ENCODE peak calls at places on chromosomes 7 and 10, in five cellular contexts. One of them, this sample, is unnamed.

GRCh38 chr10:6269953-6270867 is 67.5 kb downstream of the PFKFB3 start:
- DNase-seq in dorsolateral prefrontal cortex: no peak
- DNase-seq in fibroblast of lung: peak
- DNase-seq in neural progenitor cell: no peak
- DNase-seq in heart right ventricle: no peak
- DNase-seq in this sample: peak

GRCh38 chr7:114759347-114760062 is 162.4 kb upstream of the MDFIC start:
- DNase-seq in heart right ventricle: no peak
- DNase-seq in neural progenitor cell: peak
- DNase-seq in fibroblast of lung: peak
- DNase-seq in dorsolateral prefrontal cortex: no peak
- DNase-seq in this sample: peak

GRCh38 chr7:28180364-28181147 is at the start of gene JAZF1:
- DNase-seq in dorsolateral prefrontal cortex: peak
- DNase-seq in heart right ventricle: peak
- DNase-seq in fibroblast of lung: peak
- DNase-seq in neural progenitor cell: peak
- DNase-seq in this sample: peak

GRCh38 chr7:139692723-139693122 is 85.1 kb downstream of the HIPK2 start:
- DNase-seq in neural progenitor cell: peak
- DNase-seq in dorsolateral prefrontal cortex: no peak
- DNase-seq in heart right ventricle: no peak
- DNase-seq in fibroblast of lung: no peak
- DNase-seq in this sample: no peak

GRCh38 chr10:95841711-95842498 is 65.9 kb upstream of the CC2D2B start:
- DNase-seq in fibroblast of lung: peak
- DNase-seq in heart right ventricle: peak
- DNase-seq in neural progenitor cell: peak
- DNase-seq in dorsolateral prefrontal cortex: no peak
- DNase-seq in this sample: peak

GRCh38 chr7:12619461-12620069 is 49.0 kb downstream of the SCIN start:
- DNase-seq in dorsolateral prefrontal cortex: no peak
- DNase-seq in fibroblast of lung: no peak
- DNase-seq in neural progenitor cell: no peak
- DNase-seq in heart right ventricle: no peak
- DNase-seq in this sample: no peak

GRCh38 chr10:28661035-28661434 is 16.3 kb upstream of the BAMBI start:
- DNase-seq in dorsolateral prefrontal cortex: no peak
- DNase-seq in fibroblast of lung: peak
- DNase-seq in neural progenitor cell: no peak
- DNase-seq in heart right ventricle: no peak
- DNase-seq in this sample: peak

GRCh38 chr10:99427566-99428150 is 2.8 kb downstream of the GOT1 start:
- DNase-seq in dorsolateral prefrontal cortex: no peak
- DNase-seq in neural progenitor cell: no peak
- DNase-seq in fibroblast of lung: no peak
- DNase-seq in heart right ventricle: no peak
- DNase-seq in this sample: no peak

GRCh38 chr10:13788701-13789447 is 202.1 kb downstream of the PRPF18 start:
- DNase-seq in neural progenitor cell: no peak
- DNase-seq in heart right ventricle: peak
- DNase-seq in dorsolateral prefrontal cortex: peak
- DNase-seq in fibroblast of lung: peak
- DNase-seq in this sample: peak

GRCh38 chr10:86969421-86970041 is 1.2 kb downstream of the ADIRF start:
- DNase-seq in fibroblast of lung: no peak
- DNase-seq in heart right ventricle: no peak
- DNase-seq in neural progenitor cell: no peak
- DNase-seq in dorsolateral prefrontal cortex: no peak
- DNase-seq in this sample: peak

GRCh38 chr7:138468244-138469123 is 8.4 kb downstream of the TRIM24 start:
- DNase-seq in heart right ventricle: peak
- DNase-seq in fibroblast of lung: no peak
- DNase-seq in dorsolateral prefrontal cortex: peak
- DNase-seq in neural progenitor cell: no peak
- DNase-seq in this sample: no peak

GRCh38 chr7:13489386-13489785 is 500.1 kb downstream of the ETV1 start:
- DNase-seq in dorsolateral prefrontal cortex: no peak
- DNase-seq in neural progenitor cell: no peak
- DNase-seq in heart right ventricle: no peak
- DNase-seq in fibroblast of lung: no peak
- DNase-seq in this sample: no peak

GRCh38 chr10:11164806-11165590 is 147.3 kb downstream of the CELF2 start:
- DNase-seq in fibroblast of lung: peak
- DNase-seq in heart right ventricle: peak
- DNase-seq in dorsolateral prefrontal cortex: peak
- DNase-seq in neural progenitor cell: peak
- DNase-seq in this sample: peak

GRCh38 chr10:43420369-43421200 is 11.6 kb upstream of the HNRNPF start:
- DNase-seq in heart right ventricle: peak
- DNase-seq in neural progenitor cell: peak
- DNase-seq in dorsolateral prefrontal cortex: peak
- DNase-seq in fibroblast of lung: peak
- DNase-seq in this sample: peak

GRCh38 chr7:7424151-7424873 is 111.4 kb downstream of the COL28A1 start:
- DNase-seq in dorsolateral prefrontal cortex: peak
- DNase-seq in heart right ventricle: peak
- DNase-seq in neural progenitor cell: peak
- DNase-seq in fibroblast of lung: peak
- DNase-seq in this sample: peak

GRCh38 chr7:51234609-51235308 is 81.8 kb downstream of the COBL start:
- DNase-seq in fibroblast of lung: no peak
- DNase-seq in neural progenitor cell: no peak
- DNase-seq in heart right ventricle: no peak
- DNase-seq in dorsolateral prefrontal cortex: no peak
- DNase-seq in this sample: no peak

GRCh38 chr10:30534465-30535144 is 94.9 kb downstream of the LYZL2 start:
- DNase-seq in fibroblast of lung: peak
- DNase-seq in heart right ventricle: peak
- DNase-seq in dorsolateral prefrontal cortex: peak
- DNase-seq in neural progenitor cell: peak
- DNase-seq in this sample: peak

GRCh38 chr10:86364551-86365345 is 1.8 kb downstream of the GRID1 start:
- DNase-seq in fibroblast of lung: peak
- DNase-seq in heart right ventricle: no peak
- DNase-seq in neural progenitor cell: peak
- DNase-seq in dorsolateral prefrontal cortex: no peak
- DNase-seq in this sample: no peak

GRCh38 chr7:111877931-111878330 is 315.6 kb upstream of the IMMP2L start:
- DNase-seq in heart right ventricle: no peak
- DNase-seq in neural progenitor cell: no peak
- DNase-seq in fibroblast of lung: no peak
- DNase-seq in dorsolateral prefrontal cortex: no peak
- DNase-seq in this sample: no peak

DNA sequence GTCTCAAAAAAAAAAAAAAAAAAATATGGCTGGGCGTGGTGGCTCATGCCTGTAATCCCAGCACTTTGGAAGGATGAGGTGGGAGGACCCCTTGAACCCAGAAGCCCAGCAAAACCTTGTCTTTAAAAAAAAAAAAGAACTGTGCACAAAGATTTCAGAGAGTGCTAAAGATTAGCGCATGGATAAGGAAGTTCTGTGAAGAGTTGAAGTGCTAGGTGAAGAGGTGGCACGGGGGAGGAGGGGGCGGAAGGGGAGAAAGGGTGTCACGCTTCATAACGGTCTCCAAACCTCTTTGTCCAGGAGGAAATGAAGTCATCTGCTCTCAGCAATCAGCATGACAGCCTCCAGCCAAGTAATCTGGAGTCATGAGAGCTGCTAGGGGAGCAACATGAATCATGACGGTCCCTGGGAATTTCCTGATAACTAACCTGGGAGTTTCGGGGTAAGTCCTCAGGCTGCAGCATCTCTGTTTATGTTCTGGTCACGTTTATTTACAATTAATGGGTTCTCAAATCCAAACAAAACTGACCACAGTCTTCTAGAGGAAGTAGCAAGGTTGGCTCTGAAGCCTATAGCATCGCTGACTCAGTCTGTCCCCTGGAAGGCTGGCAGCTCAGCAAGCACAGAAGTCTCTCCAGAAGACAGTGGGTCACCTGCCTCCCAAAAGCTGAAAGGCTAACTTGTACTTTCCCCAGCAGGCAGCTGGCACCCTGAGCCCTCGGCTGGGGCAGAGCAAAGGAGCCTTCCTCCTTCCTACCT is 1.9 kb upstream of the PLAU start:
- DNase-seq in fibroblast of lung: peak
- DNase-seq in dorsolateral prefrontal cortex: no peak
- DNase-seq in neural progenitor cell: no peak
- DNase-seq in heart right ventricle: peak
- DNase-seq in this sample: peak
- H3K4me3 ChIP-seq in fibroblast of lung: no peak
- H3K4me3 ChIP-seq in dorsolateral prefrontal cortex: no peak
- H3K4me3 ChIP-seq in neural progenitor cell: no peak
- H3K4me3 ChIP-seq in heart right ventricle: no peak
- H3K4me3 ChIP-seq in this sample: no peak

GRCh38 chr10:92688927-92689662 is 660 bp upstream of the HHEX start:
- DNase-seq in neural progenitor cell: peak
- DNase-seq in dorsolateral prefrontal cortex: no peak
- DNase-seq in heart right ventricle: peak
- DNase-seq in fibroblast of lung: peak
- DNase-seq in this sample: no peak
- TF ChIP-seq CTCF in neural progenitor cell: no peak
- TF ChIP-seq CTCF in dorsolateral prefrontal cortex: no peak
- TF ChIP-seq CTCF in heart right ventricle: no peak
- TF ChIP-seq CTCF in fibroblast of lung: peak
- TF ChIP-seq CTCF in this sample: no peak

GRCh38 chr10:79981356-79981672 is 32.4 kb upstream of the SFTPD start:
- DNase-seq in dorsolateral prefrontal cortex: no peak
- DNase-seq in neural progenitor cell: no peak
- DNase-seq in heart right ventricle: peak
- DNase-seq in fibroblast of lung: no peak
- DNase-seq in this sample: no peak

GRCh38 chr10:79981673-79982485 is 33.0 kb upstream of the SFTPD start:
- DNase-seq in fibroblast of lung: peak
- DNase-seq in neural progenitor cell: peak
- DNase-seq in heart right ventricle: peak
- DNase-seq in dorsolateral prefrontal cortex: peak
- DNase-seq in this sample: peak

GRCh38 chr10:79983286-79983909 is 34.5 kb upstream of the SFTPD start:
- DNase-seq in dorsolateral prefrontal cortex: no peak
- DNase-seq in heart right ventricle: no peak
- DNase-seq in neural progenitor cell: no peak
- DNase-seq in fibroblast of lung: no peak
- DNase-seq in this sample: no peak

GRCh38 chr10:79982861-79983260 is 34.0 kb upstream of the SFTPD start:
- DNase-seq in dorsolateral prefrontal cortex: no peak
- DNase-seq in fibroblast of lung: no peak
- DNase-seq in neural progenitor cell: no peak
- DNase-seq in heart right ventricle: no peak
- DNase-seq in this sample: no peak

DNA sequence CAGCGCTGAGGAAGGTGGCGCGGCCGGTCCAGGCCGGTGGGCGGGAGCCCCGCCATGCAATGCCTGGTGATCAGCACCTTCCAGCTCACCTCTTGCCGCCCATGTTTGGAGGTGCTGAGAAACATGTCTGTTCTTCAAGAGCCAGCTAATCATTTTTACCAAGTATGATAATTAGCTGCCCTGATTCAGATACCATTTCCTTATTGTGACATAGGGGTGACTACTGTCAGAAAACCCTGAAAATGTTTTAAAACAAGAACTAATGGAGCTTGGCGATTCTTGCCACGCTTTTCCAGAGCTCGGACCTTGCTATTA is 33.5 kb upstream of the SFTPD start:
- DNase-seq in neural progenitor cell: no peak
- DNase-seq in dorsolateral prefrontal cortex: peak
- DNase-seq in fibroblast of lung: peak
- DNase-seq in heart right ventricle: no peak
- DNase-seq in this sample: no peak
- H3K4me3 ChIP-seq in neural progenitor cell: peak
- H3K4me3 ChIP-seq in dorsolateral prefrontal cortex: peak
- H3K4me3 ChIP-seq in fibroblast of lung: peak
- H3K4me3 ChIP-seq in heart right ventricle: peak
- H3K4me3 ChIP-seq in this sample: peak

DNA sequence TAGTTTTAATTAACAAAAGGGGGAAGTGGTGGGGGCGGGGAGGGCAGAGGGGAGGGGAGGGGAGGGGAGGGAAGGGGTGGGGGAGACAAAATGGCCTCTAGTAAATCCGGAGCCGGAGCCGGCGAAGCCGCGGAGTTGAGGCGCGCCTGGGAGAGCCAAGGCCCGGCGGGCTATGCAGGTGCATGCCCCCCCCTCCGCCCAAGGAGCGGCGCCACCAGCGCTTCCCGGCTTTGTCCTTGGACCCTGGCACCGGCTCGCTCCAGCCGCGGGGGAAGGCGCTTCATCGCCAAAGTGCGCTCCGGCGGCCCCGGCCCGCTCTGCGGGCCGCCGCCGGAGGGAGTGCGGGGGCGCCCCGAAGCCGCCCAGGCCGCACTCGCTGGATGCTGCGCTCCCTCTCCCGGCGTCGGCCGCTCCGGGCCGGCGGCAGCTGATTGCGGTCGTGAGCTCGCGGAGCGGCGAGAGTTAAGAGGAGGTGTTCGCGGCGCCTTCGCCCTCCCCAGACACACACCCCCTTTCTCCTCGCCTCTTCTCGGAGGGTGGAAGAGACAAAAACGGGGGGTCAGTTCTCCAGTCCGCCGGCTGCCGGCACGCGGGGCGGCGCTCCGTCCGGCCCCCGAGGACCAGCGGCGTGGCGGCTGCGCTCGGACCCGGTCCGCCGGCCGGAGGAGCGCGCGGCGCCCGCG is at the start of gene LRRC4:
- DNase-seq in neural progenitor cell: peak
- DNase-seq in fibroblast of lung: peak
- DNase-seq in heart right ventricle: peak
- DNase-seq in dorsolateral prefrontal cortex: peak
- DNase-seq in this sample: peak
- TF ChIP-seq CTCF in neural progenitor cell: peak
- TF ChIP-seq CTCF in fibroblast of lung: no peak
- TF ChIP-seq CTCF in heart right ventricle: peak
- TF ChIP-seq CTCF in dorsolateral prefrontal cortex: peak
- TF ChIP-seq CTCF in this sample: no peak

This sample was measured in AG10803.